ENCODE peak calls at places on chromosomes 3 and 15, in nine cellular contexts. One of them, this sample, is unnamed.

GRCh38 chr3:133574260-133574881 is 885 bp downstream of the CDV3 start:
- DNase-seq in WTC11: peak
- DNase-seq in activated T-cell treated with anti-CD3 and anti-CD28 coated beads, Interleukin-2, amount 50 U/mL, for 72 hours: peak
- DNase-seq in endothelial cell: peak
- DNase-seq in activated naive CD4-positive, alpha-beta T cell treated with Interleukin-2 at 50 U/mL for 16 hours: peak
- DNase-seq in stimulated activated CD4-positive, alpha-beta T cell treated with anti-CD3 and anti-CD28 coated beads, TNF-alpha, amount 100 ng/mL, for 4 hours: peak
- DNase-seq in PC-3: peak
- DNase-seq in CD8-positive, alpha-beta memory T cell: no peak
- DNase-seq in GM12864: peak
- DNase-seq in this sample: peak

GRCh38 chr15:35289029-35289617 is 204.0 kb upstream of the NANOGP8 start:
- DNase-seq in activated naive CD4-positive, alpha-beta T cell treated with Interleukin-2 at 50 U/mL for 16 hours: no peak
- DNase-seq in WTC11: no peak
- DNase-seq in endothelial cell: peak
- DNase-seq in CD8-positive, alpha-beta memory T cell: no peak
- DNase-seq in stimulated activated CD4-positive, alpha-beta T cell treated with anti-CD3 and anti-CD28 coated beads, TNF-alpha, amount 100 ng/mL, for 4 hours: no peak
- DNase-seq in GM12864: peak
- DNase-seq in activated T-cell treated with anti-CD3 and anti-CD28 coated beads, Interleukin-2, amount 50 U/mL, for 72 hours: no peak
- DNase-seq in PC-3: peak
- DNase-seq in this sample: peak

GRCh38 chr3:10693457-10693856 is 122.6 kb upstream of the SLC6A11 start:
- DNase-seq in PC-3: peak
- DNase-seq in endothelial cell: no peak
- DNase-seq in stimulated activated CD4-positive, alpha-beta T cell treated with anti-CD3 and anti-CD28 coated beads, TNF-alpha, amount 100 ng/mL, for 4 hours: no peak
- DNase-seq in WTC11: no peak
- DNase-seq in CD8-positive, alpha-beta memory T cell: no peak
- DNase-seq in activated naive CD4-positive, alpha-beta T cell treated with Interleukin-2 at 50 U/mL for 16 hours: no peak
- DNase-seq in GM12864: no peak
- DNase-seq in activated T-cell treated with anti-CD3 and anti-CD28 coated beads, Interleukin-2, amount 50 U/mL, for 72 hours: no peak
- DNase-seq in this sample: no peak

GRCh38 chr15:57440167-57440566 is 63.9 kb downstream of the CGNL1 start:
- DNase-seq in activated T-cell treated with anti-CD3 and anti-CD28 coated beads, Interleukin-2, amount 50 U/mL, for 72 hours: no peak
- DNase-seq in PC-3: no peak
- DNase-seq in stimulated activated CD4-positive, alpha-beta T cell treated with anti-CD3 and anti-CD28 coated beads, TNF-alpha, amount 100 ng/mL, for 4 hours: no peak
- DNase-seq in activated naive CD4-positive, alpha-beta T cell treated with Interleukin-2 at 50 U/mL for 16 hours: no peak
- DNase-seq in endothelial cell: no peak
- DNase-seq in WTC11: no peak
- DNase-seq in GM12864: no peak
- DNase-seq in CD8-positive, alpha-beta memory T cell: no peak
- DNase-seq in this sample: no peak

GRCh38 chr15:51312132-51312531 is 26.3 kb downstream of the CYP19A1 start:
- DNase-seq in activated naive CD4-positive, alpha-beta T cell treated with Interleukin-2 at 50 U/mL for 16 hours: no peak
- DNase-seq in stimulated activated CD4-positive, alpha-beta T cell treated with anti-CD3 and anti-CD28 coated beads, TNF-alpha, amount 100 ng/mL, for 4 hours: no peak
- DNase-seq in CD8-positive, alpha-beta memory T cell: no peak
- DNase-seq in GM12864: no peak
- DNase-seq in endothelial cell: no peak
- DNase-seq in WTC11: no peak
- DNase-seq in activated T-cell treated with anti-CD3 and anti-CD28 coated beads, Interleukin-2, amount 50 U/mL, for 72 hours: no peak
- DNase-seq in PC-3: peak
- DNase-seq in this sample: no peak

GRCh38 chr3:65776494-65776893 is 262.2 kb downstream of the MAGI1 start:
- DNase-seq in PC-3: no peak
- DNase-seq in CD8-positive, alpha-beta memory T cell: no peak
- DNase-seq in endothelial cell: no peak
- DNase-seq in activated naive CD4-positive, alpha-beta T cell treated with Interleukin-2 at 50 U/mL for 16 hours: no peak
- DNase-seq in stimulated activated CD4-positive, alpha-beta T cell treated with anti-CD3 and anti-CD28 coated beads, TNF-alpha, amount 100 ng/mL, for 4 hours: no peak
- DNase-seq in GM12864: no peak
- DNase-seq in WTC11: no peak
- DNase-seq in activated T-cell treated with anti-CD3 and anti-CD28 coated beads, Interleukin-2, amount 50 U/mL, for 72 hours: no peak
- DNase-seq in this sample: no peak

GRCh38 chr15:88938802-88939485 is 25.8 kb upstream of the MFGE8 start:
- DNase-seq in GM12864: no peak
- DNase-seq in CD8-positive, alpha-beta memory T cell: no peak
- DNase-seq in WTC11: peak
- DNase-seq in endothelial cell: no peak
- DNase-seq in PC-3: no peak
- DNase-seq in activated T-cell treated with anti-CD3 and anti-CD28 coated beads, Interleukin-2, amount 50 U/mL, for 72 hours: no peak
- DNase-seq in stimulated activated CD4-positive, alpha-beta T cell treated with anti-CD3 and anti-CD28 coated beads, TNF-alpha, amount 100 ng/mL, for 4 hours: no peak
- DNase-seq in activated naive CD4-positive, alpha-beta T cell treated with Interleukin-2 at 50 U/mL for 16 hours: no peak
- DNase-seq in this sample: no peak

GRCh38 chr3:98563661-98564281 is 29.6 kb downstream of the CPOX start:
- DNase-seq in WTC11: no peak
- DNase-seq in activated naive CD4-positive, alpha-beta T cell treated with Interleukin-2 at 50 U/mL for 16 hours: no peak
- DNase-seq in stimulated activated CD4-positive, alpha-beta T cell treated with anti-CD3 and anti-CD28 coated beads, TNF-alpha, amount 100 ng/mL, for 4 hours: no peak
- DNase-seq in CD8-positive, alpha-beta memory T cell: peak
- DNase-seq in endothelial cell: no peak
- DNase-seq in GM12864: no peak
- DNase-seq in activated T-cell treated with anti-CD3 and anti-CD28 coated beads, Interleukin-2, amount 50 U/mL, for 72 hours: no peak
- DNase-seq in PC-3: peak
- DNase-seq in this sample: no peak

GRCh38 chr3:85881833-85882393 is 923.1 kb downstream of the CADM2 start:
- DNase-seq in GM12864: no peak
- DNase-seq in endothelial cell: no peak
- DNase-seq in CD8-positive, alpha-beta memory T cell: no peak
- DNase-seq in stimulated activated CD4-positive, alpha-beta T cell treated with anti-CD3 and anti-CD28 coated beads, TNF-alpha, amount 100 ng/mL, for 4 hours: no peak
- DNase-seq in activated naive CD4-positive, alpha-beta T cell treated with Interleukin-2 at 50 U/mL for 16 hours: no peak
- DNase-seq in PC-3: no peak
- DNase-seq in WTC11: no peak
- DNase-seq in activated T-cell treated with anti-CD3 and anti-CD28 coated beads, Interleukin-2, amount 50 U/mL, for 72 hours: no peak
- DNase-seq in this sample: no peak

GRCh38 chr3:111782943-111783342 is 76.1 kb upstream of the PHLDB2 start:
- DNase-seq in PC-3: no peak
- DNase-seq in CD8-positive, alpha-beta memory T cell: no peak
- DNase-seq in GM12864: no peak
- DNase-seq in stimulated activated CD4-positive, alpha-beta T cell treated with anti-CD3 and anti-CD28 coated beads, TNF-alpha, amount 100 ng/mL, for 4 hours: no peak
- DNase-seq in endothelial cell: no peak
- DNase-seq in activated naive CD4-positive, alpha-beta T cell treated with Interleukin-2 at 50 U/mL for 16 hours: no peak
- DNase-seq in WTC11: no peak
- DNase-seq in activated T-cell treated with anti-CD3 and anti-CD28 coated beads, Interleukin-2, amount 50 U/mL, for 72 hours: no peak
- DNase-seq in this sample: no peak

GRCh38 chr3:87333393-87333892 is 57.1 kb upstream of the POU1F1 start:
- DNase-seq in GM12864: no peak
- DNase-seq in CD8-positive, alpha-beta memory T cell: no peak
- DNase-seq in activated T-cell treated with anti-CD3 and anti-CD28 coated beads, Interleukin-2, amount 50 U/mL, for 72 hours: peak
- DNase-seq in stimulated activated CD4-positive, alpha-beta T cell treated with anti-CD3 and anti-CD28 coated beads, TNF-alpha, amount 100 ng/mL, for 4 hours: no peak
- DNase-seq in activated naive CD4-positive, alpha-beta T cell treated with Interleukin-2 at 50 U/mL for 16 hours: peak
- DNase-seq in PC-3: peak
- DNase-seq in WTC11: no peak
- DNase-seq in endothelial cell: no peak
- DNase-seq in this sample: no peak

GRCh38 chr15:73165435-73165834 is 113.2 kb downstream of the NEO1 start:
- DNase-seq in activated naive CD4-positive, alpha-beta T cell treated with Interleukin-2 at 50 U/mL for 16 hours: no peak
- DNase-seq in PC-3: no peak
- DNase-seq in CD8-positive, alpha-beta memory T cell: no peak
- DNase-seq in endothelial cell: no peak
- DNase-seq in WTC11: no peak
- DNase-seq in activated T-cell treated with anti-CD3 and anti-CD28 coated beads, Interleukin-2, amount 50 U/mL, for 72 hours: no peak
- DNase-seq in stimulated activated CD4-positive, alpha-beta T cell treated with anti-CD3 and anti-CD28 coated beads, TNF-alpha, amount 100 ng/mL, for 4 hours: no peak
- DNase-seq in GM12864: no peak
- DNase-seq in this sample: no peak

GRCh38 chr3:147191795-147192385 is 214.5 kb downstream of the ZIC4 start:
- DNase-seq in CD8-positive, alpha-beta memory T cell: no peak
- DNase-seq in stimulated activated CD4-positive, alpha-beta T cell treated with anti-CD3 and anti-CD28 coated beads, TNF-alpha, amount 100 ng/mL, for 4 hours: no peak
- DNase-seq in WTC11: peak
- DNase-seq in endothelial cell: peak
- DNase-seq in activated naive CD4-positive, alpha-beta T cell treated with Interleukin-2 at 50 U/mL for 16 hours: no peak
- DNase-seq in GM12864: peak
- DNase-seq in activated T-cell treated with anti-CD3 and anti-CD28 coated beads, Interleukin-2, amount 50 U/mL, for 72 hours: no peak
- DNase-seq in PC-3: peak
- DNase-seq in this sample: peak

GRCh38 chr15:79332824-79333510 is 22.1 kb downstream of the TMED3 start:
- DNase-seq in WTC11: no peak
- DNase-seq in stimulated activated CD4-positive, alpha-beta T cell treated with anti-CD3 and anti-CD28 coated beads, TNF-alpha, amount 100 ng/mL, for 4 hours: no peak
- DNase-seq in GM12864: no peak
- DNase-seq in PC-3: peak
- DNase-seq in endothelial cell: no peak
- DNase-seq in activated naive CD4-positive, alpha-beta T cell treated with Interleukin-2 at 50 U/mL for 16 hours: no peak
- DNase-seq in CD8-positive, alpha-beta memory T cell: no peak
- DNase-seq in activated T-cell treated with anti-CD3 and anti-CD28 coated beads, Interleukin-2, amount 50 U/mL, for 72 hours: no peak
- DNase-seq in this sample: no peak

GRCh38 chr3:78368576-78369345 is 1328.9 kb downstream of the ROBO2 start:
- DNase-seq in activated T-cell treated with anti-CD3 and anti-CD28 coated beads, Interleukin-2, amount 50 U/mL, for 72 hours: no peak
- DNase-seq in endothelial cell: no peak
- DNase-seq in CD8-positive, alpha-beta memory T cell: no peak
- DNase-seq in GM12864: no peak
- DNase-seq in WTC11: no peak
- DNase-seq in activated naive CD4-positive, alpha-beta T cell treated with Interleukin-2 at 50 U/mL for 16 hours: no peak
- DNase-seq in PC-3: no peak
- DNase-seq in stimulated activated CD4-positive, alpha-beta T cell treated with anti-CD3 and anti-CD28 coated beads, TNF-alpha, amount 100 ng/mL, for 4 hours: no peak
- DNase-seq in this sample: no peak

GRCh38 chr3:104673981-104674380 is 692.7 kb upstream of the ALCAM start:
- DNase-seq in endothelial cell: no peak
- DNase-seq in activated T-cell treated with anti-CD3 and anti-CD28 coated beads, Interleukin-2, amount 50 U/mL, for 72 hours: no peak
- DNase-seq in stimulated activated CD4-positive, alpha-beta T cell treated with anti-CD3 and anti-CD28 coated beads, TNF-alpha, amount 100 ng/mL, for 4 hours: no peak
- DNase-seq in CD8-positive, alpha-beta memory T cell: no peak
- DNase-seq in WTC11: no peak
- DNase-seq in activated naive CD4-positive, alpha-beta T cell treated with Interleukin-2 at 50 U/mL for 16 hours: no peak
- DNase-seq in PC-3: peak
- DNase-seq in GM12864: no peak
- DNase-seq in this sample: no peak

GRCh38 chr3:139934557-139935070 is 371 bp upstream of the CLSTN2 start:
- DNase-seq in stimulated activated CD4-positive, alpha-beta T cell treated with anti-CD3 and anti-CD28 coated beads, TNF-alpha, amount 100 ng/mL, for 4 hours: no peak
- DNase-seq in PC-3: no peak
- DNase-seq in activated T-cell treated with anti-CD3 and anti-CD28 coated beads, Interleukin-2, amount 50 U/mL, for 72 hours: peak
- DNase-seq in GM12864: no peak
- DNase-seq in CD8-positive, alpha-beta memory T cell: no peak
- DNase-seq in WTC11: peak
- DNase-seq in activated naive CD4-positive, alpha-beta T cell treated with Interleukin-2 at 50 U/mL for 16 hours: no peak
- DNase-seq in endothelial cell: peak
- DNase-seq in this sample: peak

GRCh38 chr3:39146083-39146501 is 7.3 kb downstream of the CSRNP1 start:
- DNase-seq in GM12864: no peak
- DNase-seq in activated T-cell treated with anti-CD3 and anti-CD28 coated beads, Interleukin-2, amount 50 U/mL, for 72 hours: no peak
- DNase-seq in activated naive CD4-positive, alpha-beta T cell treated with Interleukin-2 at 50 U/mL for 16 hours: no peak
- DNase-seq in CD8-positive, alpha-beta memory T cell: no peak
- DNase-seq in PC-3: no peak
- DNase-seq in WTC11: no peak
- DNase-seq in endothelial cell: no peak
- DNase-seq in stimulated activated CD4-positive, alpha-beta T cell treated with anti-CD3 and anti-CD28 coated beads, TNF-alpha, amount 100 ng/mL, for 4 hours: no peak
- DNase-seq in this sample: no peak

GRCh38 chr3:3998140-3998977 is 199.1 kb downstream of the LRRN1 start:
- DNase-seq in stimulated activated CD4-positive, alpha-beta T cell treated with anti-CD3 and anti-CD28 coated beads, TNF-alpha, amount 100 ng/mL, for 4 hours: no peak
- DNase-seq in PC-3: peak
- DNase-seq in WTC11: peak
- DNase-seq in endothelial cell: peak
- DNase-seq in activated T-cell treated with anti-CD3 and anti-CD28 coated beads, Interleukin-2, amount 50 U/mL, for 72 hours: peak
- DNase-seq in CD8-positive, alpha-beta memory T cell: peak
- DNase-seq in activated naive CD4-positive, alpha-beta T cell treated with Interleukin-2 at 50 U/mL for 16 hours: no peak
- DNase-seq in GM12864: peak
- DNase-seq in this sample: peak

GRCh38 chr3:121598564-121598963 is 5.4 kb downstream of the FBXO40 start:
- DNase-seq in stimulated activated CD4-positive, alpha-beta T cell treated with anti-CD3 and anti-CD28 coated beads, TNF-alpha, amount 100 ng/mL, for 4 hours: no peak
- DNase-seq in activated naive CD4-positive, alpha-beta T cell treated with Interleukin-2 at 50 U/mL for 16 hours: no peak
- DNase-seq in WTC11: no peak
- DNase-seq in CD8-positive, alpha-beta memory T cell: no peak
- DNase-seq in PC-3: no peak
- DNase-seq in GM12864: no peak
- DNase-seq in activated T-cell treated with anti-CD3 and anti-CD28 coated beads, Interleukin-2, amount 50 U/mL, for 72 hours: no peak
- DNase-seq in endothelial cell: no peak
- DNase-seq in this sample: no peak

GRCh38 chr3:73586190-73586589 is 38.6 kb downstream of the PDZRN3 start:
- DNase-seq in GM12864: no peak
- DNase-seq in PC-3: no peak
- DNase-seq in CD8-positive, alpha-beta memory T cell: no peak
- DNase-seq in activated T-cell treated with anti-CD3 and anti-CD28 coated beads, Interleukin-2, amount 50 U/mL, for 72 hours: no peak
- DNase-seq in endothelial cell: no peak
- DNase-seq in WTC11: no peak
- DNase-seq in stimulated activated CD4-positive, alpha-beta T cell treated with anti-CD3 and anti-CD28 coated beads, TNF-alpha, amount 100 ng/mL, for 4 hours: no peak
- DNase-seq in activated naive CD4-positive, alpha-beta T cell treated with Interleukin-2 at 50 U/mL for 16 hours: no peak
- DNase-seq in this sample: no peak

GRCh38 chr3:177781686-177782161 is 584.4 kb upstream of the TBL1XR1 start:
- DNase-seq in GM12864: no peak
- DNase-seq in WTC11: no peak
- DNase-seq in activated T-cell treated with anti-CD3 and anti-CD28 coated beads, Interleukin-2, amount 50 U/mL, for 72 hours: no peak
- DNase-seq in endothelial cell: no peak
- DNase-seq in stimulated activated CD4-positive, alpha-beta T cell treated with anti-CD3 and anti-CD28 coated beads, TNF-alpha, amount 100 ng/mL, for 4 hours: no peak
- DNase-seq in PC-3: no peak
- DNase-seq in activated naive CD4-positive, alpha-beta T cell treated with Interleukin-2 at 50 U/mL for 16 hours: no peak
- DNase-seq in CD8-positive, alpha-beta memory T cell: no peak
- DNase-seq in this sample: no peak

GRCh38 chr3:58419782-58420512 is 13.7 kb downstream of the PDHB start:
- DNase-seq in CD8-positive, alpha-beta memory T cell: no peak
- DNase-seq in WTC11: no peak
- DNase-seq in endothelial cell: no peak
- DNase-seq in activated naive CD4-positive, alpha-beta T cell treated with Interleukin-2 at 50 U/mL for 16 hours: no peak
- DNase-seq in GM12864: peak
- DNase-seq in activated T-cell treated with anti-CD3 and anti-CD28 coated beads, Interleukin-2, amount 50 U/mL, for 72 hours: no peak
- DNase-seq in stimulated activated CD4-positive, alpha-beta T cell treated with anti-CD3 and anti-CD28 coated beads, TNF-alpha, amount 100 ng/mL, for 4 hours: no peak
- DNase-seq in PC-3: peak
- DNase-seq in this sample: no peak

GRCh38 chr3:90091557-90091956 is 984.1 kb downstream of the EPHA3 start:
- DNase-seq in activated naive CD4-positive, alpha-beta T cell treated with Interleukin-2 at 50 U/mL for 16 hours: no peak
- DNase-seq in WTC11: peak
- DNase-seq in activated T-cell treated with anti-CD3 and anti-CD28 coated beads, Interleukin-2, amount 50 U/mL, for 72 hours: no peak
- DNase-seq in PC-3: peak
- DNase-seq in GM12864: no peak
- DNase-seq in CD8-positive, alpha-beta memory T cell: no peak
- DNase-seq in endothelial cell: peak
- DNase-seq in stimulated activated CD4-positive, alpha-beta T cell treated with anti-CD3 and anti-CD28 coated beads, TNF-alpha, amount 100 ng/mL, for 4 hours: no peak
- DNase-seq in this sample: peak

GRCh38 chr3:81666502-81667121 is 94.8 kb downstream of the GBE1 start:
- DNase-seq in GM12864: no peak
- DNase-seq in activated naive CD4-positive, alpha-beta T cell treated with Interleukin-2 at 50 U/mL for 16 hours: no peak
- DNase-seq in stimulated activated CD4-positive, alpha-beta T cell treated with anti-CD3 and anti-CD28 coated beads, TNF-alpha, amount 100 ng/mL, for 4 hours: no peak
- DNase-seq in endothelial cell: no peak
- DNase-seq in activated T-cell treated with anti-CD3 and anti-CD28 coated beads, Interleukin-2, amount 50 U/mL, for 72 hours: no peak
- DNase-seq in WTC11: no peak
- DNase-seq in CD8-positive, alpha-beta memory T cell: peak
- DNase-seq in PC-3: peak
- DNase-seq in this sample: no peak

GRCh38 chr15:60121845-60122244 is 117.7 kb downstream of the FOXB1 start:
- DNase-seq in activated naive CD4-positive, alpha-beta T cell treated with Interleukin-2 at 50 U/mL for 16 hours: peak
- DNase-seq in CD8-positive, alpha-beta memory T cell: no peak
- DNase-seq in WTC11: no peak
- DNase-seq in activated T-cell treated with anti-CD3 and anti-CD28 coated beads, Interleukin-2, amount 50 U/mL, for 72 hours: peak
- DNase-seq in PC-3: peak
- DNase-seq in stimulated activated CD4-positive, alpha-beta T cell treated with anti-CD3 and anti-CD28 coated beads, TNF-alpha, amount 100 ng/mL, for 4 hours: no peak
- DNase-seq in GM12864: peak
- DNase-seq in endothelial cell: no peak
- DNase-seq in this sample: no peak

GRCh38 chr3:57059416-57059815 is 1.0 kb upstream of the SPATA12 start:
- DNase-seq in WTC11: no peak
- DNase-seq in PC-3: peak
- DNase-seq in GM12864: no peak
- DNase-seq in activated naive CD4-positive, alpha-beta T cell treated with Interleukin-2 at 50 U/mL for 16 hours: no peak
- DNase-seq in stimulated activated CD4-positive, alpha-beta T cell treated with anti-CD3 and anti-CD28 coated beads, TNF-alpha, amount 100 ng/mL, for 4 hours: no peak
- DNase-seq in activated T-cell treated with anti-CD3 and anti-CD28 coated beads, Interleukin-2, amount 50 U/mL, for 72 hours: no peak
- DNase-seq in endothelial cell: no peak
- DNase-seq in CD8-positive, alpha-beta memory T cell: no peak
- DNase-seq in this sample: no peak

This sample was measured in nephron progenitor cell.